ENCODE peak calls at places on chromosome 15, in six cellular contexts. One of them, this sample, is unnamed.

GRCh38 chr15:75200765-75201608 is 695 bp upstream of the C15orf39 start:
- DNase-seq in sciatic nerve: no peak
- DNase-seq in NCI-H2081: peak
- DNase-seq in HTR-8/SVneo: no peak
- DNase-seq in stimulated activated CD4-positive, alpha-beta T cell treated with anti-CD3 and anti-CD28 coated beads, Interleukin-4, amount 100 ng/mL, for 24 hours: peak
- DNase-seq in nucleus accumbens: no peak
- DNase-seq in this sample: peak

GRCh38 chr15:76057332-76058000 is 2.3 kb upstream of the TMEM266 start:
- DNase-seq in stimulated activated CD4-positive, alpha-beta T cell treated with anti-CD3 and anti-CD28 coated beads, Interleukin-4, amount 100 ng/mL, for 24 hours: peak
- DNase-seq in NCI-H2081: peak
- DNase-seq in sciatic nerve: no peak
- DNase-seq in HTR-8/SVneo: peak
- DNase-seq in nucleus accumbens: no peak
- DNase-seq in this sample: peak

GRCh38 chr15:58484794-58485600 is 53.2 kb downstream of the LIPC start:
- DNase-seq in sciatic nerve: no peak
- DNase-seq in nucleus accumbens: no peak
- DNase-seq in stimulated activated CD4-positive, alpha-beta T cell treated with anti-CD3 and anti-CD28 coated beads, Interleukin-4, amount 100 ng/mL, for 24 hours: no peak
- DNase-seq in HTR-8/SVneo: no peak
- DNase-seq in NCI-H2081: no peak
- DNase-seq in this sample: peak

GRCh38 chr15:78243491-78243941 is 9.2 kb upstream of the ACSBG1 start:
- DNase-seq in stimulated activated CD4-positive, alpha-beta T cell treated with anti-CD3 and anti-CD28 coated beads, Interleukin-4, amount 100 ng/mL, for 24 hours: no peak
- DNase-seq in HTR-8/SVneo: no peak
- DNase-seq in sciatic nerve: peak
- DNase-seq in NCI-H2081: no peak
- DNase-seq in nucleus accumbens: no peak
- DNase-seq in this sample: no peak

GRCh38 chr15:101528917-101529299 is 39.4 kb upstream of the PCSK6 start:
- DNase-seq in HTR-8/SVneo: no peak
- DNase-seq in NCI-H2081: no peak
- DNase-seq in sciatic nerve: no peak
- DNase-seq in stimulated activated CD4-positive, alpha-beta T cell treated with anti-CD3 and anti-CD28 coated beads, Interleukin-4, amount 100 ng/mL, for 24 hours: no peak
- DNase-seq in nucleus accumbens: no peak
- DNase-seq in this sample: no peak

GRCh38 chr15:37133619-37134018 is 33.3 kb upstream of the MEIS2 start:
- DNase-seq in nucleus accumbens: no peak
- DNase-seq in NCI-H2081: peak
- DNase-seq in sciatic nerve: no peak
- DNase-seq in stimulated activated CD4-positive, alpha-beta T cell treated with anti-CD3 and anti-CD28 coated beads, Interleukin-4, amount 100 ng/mL, for 24 hours: no peak
- DNase-seq in HTR-8/SVneo: no peak
- DNase-seq in this sample: no peak

GRCh38 chr15:75036269-75036668 is 12.9 kb downstream of the PPCDC start:
- DNase-seq in sciatic nerve: no peak
- DNase-seq in NCI-H2081: no peak
- DNase-seq in stimulated activated CD4-positive, alpha-beta T cell treated with anti-CD3 and anti-CD28 coated beads, Interleukin-4, amount 100 ng/mL, for 24 hours: no peak
- DNase-seq in HTR-8/SVneo: peak
- DNase-seq in nucleus accumbens: no peak
- DNase-seq in this sample: no peak

GRCh38 chr15:101496198-101496986 is 6.9 kb upstream of the PCSK6 start:
- DNase-seq in stimulated activated CD4-positive, alpha-beta T cell treated with anti-CD3 and anti-CD28 coated beads, Interleukin-4, amount 100 ng/mL, for 24 hours: peak
- DNase-seq in nucleus accumbens: no peak
- DNase-seq in sciatic nerve: no peak
- DNase-seq in NCI-H2081: no peak
- DNase-seq in HTR-8/SVneo: no peak
- DNase-seq in this sample: no peak

GRCh38 chr15:63504247-63504978 is at the start of gene USP3:
- DNase-seq in NCI-H2081: peak
- DNase-seq in HTR-8/SVneo: peak
- DNase-seq in stimulated activated CD4-positive, alpha-beta T cell treated with anti-CD3 and anti-CD28 coated beads, Interleukin-4, amount 100 ng/mL, for 24 hours: peak
- DNase-seq in nucleus accumbens: peak
- DNase-seq in sciatic nerve: peak
- DNase-seq in this sample: peak

GRCh38 chr15:26051771-26052685 is 188.9 kb upstream of the ATP10A start:
- DNase-seq in NCI-H2081: no peak
- DNase-seq in HTR-8/SVneo: no peak
- DNase-seq in sciatic nerve: peak
- DNase-seq in stimulated activated CD4-positive, alpha-beta T cell treated with anti-CD3 and anti-CD28 coated beads, Interleukin-4, amount 100 ng/mL, for 24 hours: no peak
- DNase-seq in nucleus accumbens: no peak
- DNase-seq in this sample: no peak

GRCh38 chr15:62928242-62928995 is 114.1 kb upstream of the TPM1 start:
- DNase-seq in sciatic nerve: no peak
- DNase-seq in stimulated activated CD4-positive, alpha-beta T cell treated with anti-CD3 and anti-CD28 coated beads, Interleukin-4, amount 100 ng/mL, for 24 hours: no peak
- DNase-seq in NCI-H2081: no peak
- DNase-seq in HTR-8/SVneo: peak
- DNase-seq in nucleus accumbens: no peak
- DNase-seq in this sample: no peak

GRCh38 chr15:74826911-74827310 is 484 bp downstream of the CPLX3 start:
- DNase-seq in NCI-H2081: no peak
- DNase-seq in stimulated activated CD4-positive, alpha-beta T cell treated with anti-CD3 and anti-CD28 coated beads, Interleukin-4, amount 100 ng/mL, for 24 hours: no peak
- DNase-seq in nucleus accumbens: no peak
- DNase-seq in sciatic nerve: no peak
- DNase-seq in HTR-8/SVneo: no peak
- DNase-seq in this sample: no peak

GRCh38 chr15:66411190-66411589 is 24.5 kb downstream of the MAP2K1 start:
- DNase-seq in HTR-8/SVneo: no peak
- DNase-seq in stimulated activated CD4-positive, alpha-beta T cell treated with anti-CD3 and anti-CD28 coated beads, Interleukin-4, amount 100 ng/mL, for 24 hours: no peak
- DNase-seq in sciatic nerve: no peak
- DNase-seq in NCI-H2081: no peak
- DNase-seq in nucleus accumbens: no peak
- DNase-seq in this sample: no peak

GRCh38 chr15:22903961-22904534 is 65.6 kb downstream of the NIPA2 start:
- DNase-seq in stimulated activated CD4-positive, alpha-beta T cell treated with anti-CD3 and anti-CD28 coated beads, Interleukin-4, amount 100 ng/mL, for 24 hours: no peak
- DNase-seq in NCI-H2081: peak
- DNase-seq in nucleus accumbens: no peak
- DNase-seq in HTR-8/SVneo: no peak
- DNase-seq in sciatic nerve: no peak
- DNase-seq in this sample: no peak

GRCh38 chr15:94059188-94059587 is 172.2 kb upstream of the MCTP2 start:
- DNase-seq in NCI-H2081: no peak
- DNase-seq in nucleus accumbens: no peak
- DNase-seq in stimulated activated CD4-positive, alpha-beta T cell treated with anti-CD3 and anti-CD28 coated beads, Interleukin-4, amount 100 ng/mL, for 24 hours: no peak
- DNase-seq in HTR-8/SVneo: no peak
- DNase-seq in sciatic nerve: no peak
- DNase-seq in this sample: no peak

GRCh38 chr15:36177590-36178281 is 401.7 kb upstream of the CDIN1 start:
- DNase-seq in HTR-8/SVneo: no peak
- DNase-seq in stimulated activated CD4-positive, alpha-beta T cell treated with anti-CD3 and anti-CD28 coated beads, Interleukin-4, amount 100 ng/mL, for 24 hours: no peak
- DNase-seq in sciatic nerve: no peak
- DNase-seq in NCI-H2081: peak
- DNase-seq in nucleus accumbens: no peak
- DNase-seq in this sample: no peak

GRCh38 chr15:68619303-68619698 is 40.5 kb downstream of the CORO2B start:
- DNase-seq in stimulated activated CD4-positive, alpha-beta T cell treated with anti-CD3 and anti-CD28 coated beads, Interleukin-4, amount 100 ng/mL, for 24 hours: no peak
- DNase-seq in HTR-8/SVneo: no peak
- DNase-seq in NCI-H2081: peak
- DNase-seq in sciatic nerve: no peak
- DNase-seq in nucleus accumbens: no peak
- DNase-seq in this sample: no peak

GRCh38 chr15:88804257-88804656 is 1.0 kb downstream of the ACAN start:
- DNase-seq in nucleus accumbens: no peak
- DNase-seq in stimulated activated CD4-positive, alpha-beta T cell treated with anti-CD3 and anti-CD28 coated beads, Interleukin-4, amount 100 ng/mL, for 24 hours: no peak
- DNase-seq in sciatic nerve: no peak
- DNase-seq in NCI-H2081: no peak
- DNase-seq in HTR-8/SVneo: no peak
- DNase-seq in this sample: no peak

GRCh38 chr15:63915209-63915887 is 81.6 kb upstream of the HERC1 start:
- DNase-seq in HTR-8/SVneo: no peak
- DNase-seq in sciatic nerve: no peak
- DNase-seq in nucleus accumbens: no peak
- DNase-seq in NCI-H2081: no peak
- DNase-seq in stimulated activated CD4-positive, alpha-beta T cell treated with anti-CD3 and anti-CD28 coated beads, Interleukin-4, amount 100 ng/mL, for 24 hours: no peak
- DNase-seq in this sample: no peak

This sample was measured in activated naive CD4-positive, alpha-beta T cell treated with anti-CD3 and anti-CD28 coated beads for 36 hours.